ENCODE peak calls at places on chromosomes 3 and 15, in nine cellular contexts. Z is COR-L47; D is choroid plexus epithelial cell; L is stimulated activated CD4-positive, alpha-beta T cell treated with anti-CD3 and anti-CD28 coated beads, Interleukin-15, amount 100 ng/mL, for 24 hours; M is CD4-positive, CD25-positive, alpha-beta regulatory T cell; J is ACHN; X is left cardiac atrium; C is astrocyte; W is neural crest cell. U is an unnamed sample.

GRCh38 chr15:32828507-32829186 is 110.8 kb downstream of the GREM1 start:
- DNase-seq in Z (no peak), D (peak; percentile 83), L (no peak), M (no peak), J (peak; percentile 13), X (no peak), C (peak; percentile 88), W (no peak), U (no peak)

GRCh38 chr3:177196473-177197040 is 725 bp downstream of the TBL1XR1 start:
- DNase-seq in Z (peak; percentile 66), D (peak; percentile 72), L (peak; percentile 70), M (peak; percentile 64), J (peak; percentile 49), X (no peak), C (no peak), W (peak; percentile 33), U (no peak)

GRCh38 chr15:44286814-44287555 is 1.5 kb upstream of the GOLM2 start:
- DNase-seq in Z (no peak), D (peak; percentile 25), L (no peak), M (peak; percentile 16), J (peak; percentile 41), X (no peak), C (no peak), W (no peak), U (no peak)

GRCh38 chr15:64748251-64748650 is 27.1 kb downstream of the RBPMS2 start:
- DNase-seq in Z (no peak), D (no peak), L (no peak), M (no peak), J (no peak), X (no peak), C (no peak), W (no peak), U (no peak)

GRCh38 chr3:14425574-14426304 is 23.3 kb downstream of the SLC6A6 start:
- DNase-seq in Z (no peak), D (no peak), L (peak; percentile 61), M (peak; percentile 47), J (no peak), X (no peak), C (no peak), W (no peak), U (no peak)

GRCh38 chr3:195200010-195200822 is 70.7 kb downstream of the XXYLT1 start:
- DNase-seq in Z (no peak), D (no peak), L (no peak), M (no peak), J (no peak), X (no peak), C (no peak), W (no peak), U (no peak)

GRCh38 chr15:70165811-70166284 is 68.1 kb upstream of the TLE3 start:
- DNase-seq in Z (no peak), D (no peak), L (no peak), M (no peak), J (no peak), X (peak; percentile 70), C (peak; percentile 31), W (no peak), U (no peak)

GRCh38 chr3:49671291-49672288 is 2.6 kb upstream of the APEH start:
- DNase-seq in Z (no peak), D (peak; percentile 71), L (peak; percentile 81), M (peak; percentile 66), J (peak; percentile 59), X (peak; percentile 65), C (no peak), W (peak; percentile 67), U (peak; percentile 68)

GRCh38 chr15:89812126-89812846 is 2.4 kb downstream of the ANPEP start:
- DNase-seq in Z (no peak), D (peak; percentile 79), L (no peak), M (no peak), J (no peak), X (peak; percentile 64), C (no peak), W (no peak), U (no peak)

GRCh38 chr3:39637807-39638206 is 170.3 kb downstream of the MOBP start:
- DNase-seq in Z (no peak), D (peak; percentile 49), L (no peak), M (no peak), J (peak; percentile 70), X (no peak), C (peak; percentile 16), W (no peak), U (no peak)

GRCh38 chr3:182485306-182485705 is 308.0 kb upstream of the ATP11B start:
- DNase-seq in Z (peak; percentile 11), D (no peak), L (no peak), M (no peak), J (no peak), X (no peak), C (no peak), W (no peak), U (no peak)

GRCh38 chr3:189756651-189757078 is 125.5 kb downstream of the TP63 start:
- DNase-seq in Z (peak; percentile 26), D (peak; percentile 2), L (no peak), M (no peak), J (peak; percentile 12), X (no peak), C (no peak), W (no peak), U (no peak)

GRCh38 chr3:76700323-76700722 is 339.6 kb upstream of the ROBO2 start:
- DNase-seq in Z (no peak), D (peak; percentile 42), L (no peak), M (no peak), J (no peak), X (no peak), C (no peak), W (no peak), U (no peak)

GRCh38 chr3:57911588-57911987 is 96.6 kb upstream of the FLNB start:
- DNase-seq in Z (no peak), D (peak; percentile 74), L (no peak), M (no peak), J (peak; percentile 12), X (no peak), C (peak; percentile 28), W (no peak), U (no peak)

GRCh38 chr3:148379763-148380162 is 317.9 kb upstream of the AGTR1 start:
- DNase-seq in Z (peak; percentile 70), D (peak; percentile 90), L (no peak), M (no peak), J (peak; percentile 54), X (no peak), C (peak; percentile 55), W (no peak), U (no peak)

GRCh38 chr15:58492661-58493397 is 61.0 kb downstream of the LIPC start:
- DNase-seq in Z (no peak), D (no peak), L (no peak), M (no peak), J (no peak), X (no peak), C (no peak), W (no peak), U (no peak)

GRCh38 chr3:158354713-158355112 is 216.3 kb upstream of the MLF1 start:
- DNase-seq in Z (no peak), D (no peak), L (no peak), M (no peak), J (no peak), X (no peak), C (no peak), W (no peak), U (no peak)